ENCODE peak calls at places on chromosomes 7 and 10, in seven cellular contexts. I is epithelial cell of esophagus, B is fibroblast of pulmonary artery, P is choroid plexus epithelial cell, Y is GM12864, Q is sigmoid colon, H is esophagus squamous epithelium. Z is an unnamed sample.

GRCh38 chr10:117541909-117542705 is 439 bp upstream of the EMX2 start:
- DNase-seq in I (peak; percentile 50), B (peak; percentile 81), P (peak; percentile 90), Y (no peak), Q (no peak), H (no peak), Z (peak; percentile 32)

GRCh38 chr7:69245646-69246045 is 352.6 kb upstream of the AUTS2 start:
- DNase-seq in I (no peak), B (peak; percentile 7), P (peak; percentile 41), Y (no peak), Q (no peak), H (no peak), Z (no peak)

GRCh38 chr7:149562602-149563001 is 65.0 kb upstream of the ZNF746 start:
- DNase-seq in I (peak; percentile 68), B (peak; percentile 13), P (peak; percentile 79), Y (no peak), Q (no peak), H (no peak), Z (no peak)

GRCh38 chr7:108062250-108063014 is 59.5 kb upstream of the LAMB1 start:
- DNase-seq in I (peak; percentile 36), B (no peak), P (peak; percentile 31), Y (no peak), Q (no peak), H (no peak), Z (no peak)

GRCh38 chr10:76178561-76179292 is 747.3 kb downstream of the LRMDA start:
- DNase-seq in I (peak; percentile 78), B (no peak), P (no peak), Y (no peak), Q (no peak), H (no peak), Z (no peak)

GRCh38 chr10:109411897-109412296 is 511.4 kb downstream of the XPNPEP1 start:
- DNase-seq in I (no peak), B (peak; percentile 3), P (no peak), Y (no peak), Q (peak; percentile 67), H (no peak), Z (no peak)

GRCh38 chr7:28152594-28152993 is 28.0 kb downstream of the JAZF1 start:
- DNase-seq in I (no peak), B (no peak), P (no peak), Y (no peak), Q (no peak), H (no peak), Z (no peak)

GRCh38 chr10:112899396-112900065 is 50.5 kb upstream of the TCF7L2 start:
- DNase-seq in I (no peak), B (no peak), P (no peak), Y (no peak), Q (no peak), H (no peak), Z (no peak)

GRCh38 chr10:71331736-71332135 is 12.7 kb downstream of the SLC29A3 start:
- DNase-seq in I (peak; percentile 37), B (no peak), P (no peak), Y (no peak), Q (no peak), H (no peak), Z (no peak)

GRCh38 chr10:131195116-131195515 is 116.4 kb downstream of the TCERG1L start:
- DNase-seq in I (no peak), B (no peak), P (no peak), Y (no peak), Q (peak; percentile 48), H (no peak), Z (no peak)

GRCh38 chr10:97714401-97715258 is 1.1 kb downstream of the MARVELD1 start:
- DNase-seq in I (peak; percentile 86), B (peak; percentile 82), P (peak; percentile 70), Y (no peak), Q (peak; percentile 94), H (no peak), Z (peak; percentile 61)

GRCh38 chr10:6530211-6530840 is 49.8 kb downstream of the PRKCQ start:
- DNase-seq in I (no peak), B (no peak), P (no peak), Y (no peak), Q (no peak), H (no peak), Z (no peak)

GRCh38 chr10:1360581-1361164 is 304.5 kb downstream of the WDR37 start:
- DNase-seq in I (no peak), B (no peak), P (no peak), Y (no peak), Q (no peak), H (no peak), Z (no peak)

GRCh38 chr7:44235582-44236332 is 35.0 kb downstream of the YKT6 start:
- DNase-seq in I (no peak), B (no peak), P (no peak), Y (no peak), Q (no peak), H (no peak), Z (no peak)

GRCh38 chr7:716212-716611 is 10.3 kb upstream of the DNAAF5 start:
- DNase-seq in I (no peak), B (no peak), P (no peak), Y (no peak), Q (no peak), H (no peak), Z (no peak)

GRCh38 chr10:114010316-114010715 is 33.4 kb upstream of the ADRB1 start:
- DNase-seq in I (no peak), B (no peak), P (no peak), Y (no peak), Q (no peak), H (no peak), Z (no peak)

GRCh38 chr7:44157116-44158059 is 16.3 kb upstream of the MYL7 start:
- DNase-seq in I (no peak), B (no peak), P (no peak), Y (no peak), Q (no peak), H (no peak), Z (no peak)

DNA sequence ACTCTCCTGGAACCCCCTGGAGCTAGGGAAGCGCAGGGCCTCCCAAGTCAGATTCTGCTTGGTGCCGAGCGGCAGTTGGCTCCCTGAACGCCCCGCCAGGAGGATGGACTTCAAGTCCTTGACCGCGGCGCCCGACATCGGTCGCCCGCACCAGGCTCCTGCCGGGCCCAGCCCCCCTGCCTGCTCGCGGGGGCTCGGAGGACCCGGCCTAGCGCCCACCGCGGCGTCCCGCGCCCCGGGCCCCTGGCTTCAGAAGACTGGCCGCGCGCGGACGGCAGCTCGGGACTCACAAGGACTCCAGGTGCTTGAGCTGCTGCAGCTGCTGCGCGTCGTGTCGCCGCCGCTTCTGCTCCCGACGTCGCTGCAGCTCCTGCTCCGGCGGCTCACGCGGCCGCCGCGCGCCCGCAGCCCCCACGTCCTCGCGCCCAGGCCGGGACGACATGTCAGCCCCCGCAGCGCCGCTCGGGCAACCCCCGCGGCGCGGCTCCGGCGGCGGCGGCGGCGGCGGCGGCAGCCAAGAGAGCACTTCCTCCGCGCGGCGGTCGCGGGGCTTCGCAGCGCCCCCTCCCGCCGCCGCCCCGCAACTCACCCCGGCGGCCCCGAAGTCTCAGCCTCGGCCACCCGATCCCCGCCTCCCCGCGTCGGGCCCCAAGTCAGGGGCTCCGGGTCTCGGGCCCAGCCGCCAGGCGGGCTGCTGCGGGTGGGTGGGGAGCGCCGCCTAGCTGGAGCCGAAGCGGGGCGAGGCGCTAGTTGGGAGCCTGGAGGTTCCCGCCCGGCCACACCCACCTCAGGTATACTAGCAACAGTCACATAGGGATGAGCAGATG is at the start of gene RP9:
- DNase-seq in I (peak; percentile 65), B (peak; percentile 53), P (peak; percentile 54), Y (no peak), Q (peak; percentile 77), H (no peak), Z (peak; percentile 89)
- TF ChIP-seq CTCF in I (no peak), B (no peak), P (no peak), Y (peak; percentile 52), Q (no peak), H (peak; percentile 70), Z (peak; percentile 80)

GRCh38 chr7:95095259-95096122 is 188.1 kb downstream of the PPP1R9A start:
- DNase-seq in I (no peak), B (no peak), P (no peak), Y (no peak), Q (no peak), H (no peak), Z (no peak)
- TF ChIP-seq CTCF in I (no peak), B (no peak), P (no peak), Y (no peak), Q (no peak), H (no peak), Z (no peak)

DNA sequence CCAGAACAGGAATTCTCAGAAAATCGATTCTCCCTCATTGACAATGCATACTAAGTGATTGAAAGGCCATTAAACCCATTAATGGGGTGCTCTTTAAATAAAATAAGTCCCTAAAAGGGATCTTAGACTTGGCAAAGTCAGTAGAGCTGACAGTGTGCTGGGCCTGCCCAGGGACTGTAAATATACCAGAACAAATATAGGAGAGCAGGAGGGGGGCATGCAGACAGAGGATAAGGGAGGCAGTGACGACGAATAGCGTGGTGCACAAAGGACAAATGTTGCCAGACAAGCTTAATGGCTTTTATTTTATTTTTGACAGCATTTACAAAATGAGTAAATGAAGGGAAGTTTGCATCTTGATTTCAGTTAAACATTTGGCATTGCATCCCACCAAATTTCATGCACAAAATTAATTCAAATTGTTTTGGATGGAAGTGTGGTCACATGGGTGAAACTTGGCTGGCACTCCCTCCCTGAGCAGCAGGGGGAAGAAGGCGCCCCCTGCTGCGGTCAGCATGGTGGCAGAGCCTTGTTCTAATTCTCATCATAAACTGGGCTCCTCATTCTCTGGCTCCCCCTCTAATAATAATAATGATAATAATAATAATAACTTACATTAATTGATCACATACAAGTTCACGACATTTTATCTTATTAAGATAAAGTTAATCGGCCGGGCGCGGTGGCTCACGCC is 215.9 kb downstream of the SNX10 start:
- DNase-seq in I (no peak), B (no peak), P (no peak), Y (no peak), Q (no peak), H (no peak), Z (no peak)
- TF ChIP-seq CTCF in I (no peak), B (no peak), P (no peak), Y (no peak), Q (no peak), H (no peak), Z (no peak)

DNA sequence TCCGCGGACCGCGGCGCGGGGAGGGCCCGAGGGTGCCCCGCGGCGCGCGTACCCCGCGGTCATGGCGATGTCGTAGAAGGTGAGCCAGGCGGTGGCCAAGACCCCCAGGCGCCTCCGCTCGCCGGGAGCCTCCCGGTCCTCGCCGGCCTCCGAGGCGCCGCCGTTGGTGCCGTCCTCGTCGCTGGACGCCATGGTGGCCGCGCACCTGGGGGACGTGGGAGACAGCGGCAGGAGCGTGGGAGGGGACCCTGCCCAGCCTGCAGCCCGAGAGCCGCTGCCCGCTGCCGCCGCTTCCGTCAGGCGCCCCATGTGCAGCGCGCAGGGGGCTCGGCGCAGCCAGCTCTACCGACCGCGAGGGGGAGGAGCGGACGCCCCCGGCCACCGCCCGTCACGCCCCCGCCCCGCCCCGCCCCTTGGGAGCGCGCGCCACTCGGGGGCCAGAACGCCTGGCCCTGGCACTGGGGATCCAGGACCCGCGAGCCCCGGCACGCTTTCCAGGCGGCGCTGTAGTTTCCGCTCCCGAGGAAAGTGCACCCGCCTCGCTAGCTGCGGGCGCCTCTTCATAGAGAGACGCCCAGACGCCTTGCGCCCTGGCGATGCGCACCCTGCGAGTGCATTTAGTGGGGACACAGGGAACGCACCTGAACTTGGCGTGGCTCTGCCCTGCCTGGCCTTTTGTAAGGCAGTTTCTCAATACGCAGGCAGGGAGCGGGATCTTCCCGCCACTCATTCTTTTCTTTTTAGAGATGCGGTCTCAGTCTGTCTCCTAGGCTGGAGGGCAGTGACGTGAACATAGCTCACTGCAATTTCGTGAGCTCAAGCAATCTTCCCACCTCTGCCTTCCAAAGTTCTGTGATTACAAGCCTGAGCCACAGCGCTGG is at the start of gene HACD1:
- DNase-seq in I (peak; percentile 87), B (peak; percentile 58), P (peak; percentile 74), Y (no peak), Q (peak; percentile 87), H (no peak), Z (peak; percentile 62)
- TF ChIP-seq CTCF in I (peak; percentile 29), B (no peak), P (peak; percentile 34), Y (no peak), Q (no peak), H (no peak), Z (peak; percentile 22)

Z was measured in GM10248.